ENCODE peak calls at places on chromosome 19, in four cellular contexts. A, V, O and N are unnamed samples. For H3K4me1, the result is how much of the 10 kb centered on the place peaks cover.

GRCh38 chr19:57850553-57851017 is 926 bp downstream of the ZNF587 start:
- DNase-seq in A (peak), V (no peak), O (peak), N (peak)

GRCh38 chr19:1861599-1862031 is 1.8 kb downstream of the KLF16 start:
- DNase-seq in A (no peak), V (no peak), O (no peak), N (no peak)

GRCh38 chr19:36891768-36892357 is 24.2 kb downstream of the ZNF829 start:
- DNase-seq in A (no peak), V (no peak), O (no peak), N (no peak)

GRCh38 chr19:45442927-45443461 is 19.3 kb upstream of the ERCC1 start:
- DNase-seq in A (peak), V (no peak), O (no peak), N (no peak)

GRCh38 chr19:58346961-58347929 is 6.0 kb downstream of the A1BG start:
- DNase-seq in A (peak), V (no peak), O (no peak), N (no peak)

GRCh38 chr19:29546583-29547190 is 20.9 kb downstream of the VSTM2B start:
- DNase-seq in A (no peak), V (no peak), O (peak), N (no peak)

GRCh38 chr19:2014731-2015610 is 543 bp downstream of the BTBD2 start:
- DNase-seq in A (no peak), V (no peak), O (no peak), N (no peak)

GRCh38 chr19:45578861-45579260 is 5.7 kb downstream of the OPA3 start:
- DNase-seq in A (no peak), V (no peak), O (no peak), N (no peak)

GRCh38 chr19:10431254-10431942 is 11.1 kb downstream of the PDE4A start:
- DNase-seq in A (peak), V (peak), O (no peak), N (no peak)

GRCh38 chr19:28680091-28680490 is 532.9 kb downstream of the UQCRFS1 start:
- DNase-seq in A (no peak), V (no peak), O (no peak), N (no peak)

GRCh38 chr19:48881741-48882657 is 9.8 kb downstream of the PPP1R15A start:
- DNase-seq in A (peak), V (no peak), O (no peak), N (no peak)

DNA sequence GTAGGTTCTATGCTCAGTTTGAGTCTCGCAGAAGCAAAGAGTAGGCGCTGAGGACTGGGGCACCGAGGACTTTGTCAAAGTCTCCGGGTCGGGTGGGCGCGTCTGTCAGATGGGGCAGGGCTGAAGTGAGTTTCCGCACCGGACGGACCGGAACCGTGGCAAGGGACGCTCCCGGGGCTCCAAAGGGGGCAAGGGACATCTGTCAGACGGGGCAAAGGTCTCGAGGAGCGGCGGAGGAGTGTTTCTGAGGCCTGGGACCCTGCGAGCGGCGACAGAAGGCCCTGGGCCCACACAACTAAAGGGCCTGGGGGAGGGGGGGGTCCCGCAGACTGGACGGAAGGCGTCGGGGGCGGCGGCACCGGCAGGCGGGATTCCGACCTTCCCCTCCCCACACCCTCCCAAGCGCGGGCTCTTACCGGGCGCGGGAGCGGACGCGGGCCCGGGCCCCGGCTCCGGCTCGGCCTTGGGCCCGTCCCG is 13.3 kb upstream of the AKAP8L start:
- DNase-seq in A (no peak), V (no peak), O (no peak), N (no peak)
- TF ChIP-seq ZNF274 in A (no peak), V (no peak), O (no peak), N (no peak)

DNA sequence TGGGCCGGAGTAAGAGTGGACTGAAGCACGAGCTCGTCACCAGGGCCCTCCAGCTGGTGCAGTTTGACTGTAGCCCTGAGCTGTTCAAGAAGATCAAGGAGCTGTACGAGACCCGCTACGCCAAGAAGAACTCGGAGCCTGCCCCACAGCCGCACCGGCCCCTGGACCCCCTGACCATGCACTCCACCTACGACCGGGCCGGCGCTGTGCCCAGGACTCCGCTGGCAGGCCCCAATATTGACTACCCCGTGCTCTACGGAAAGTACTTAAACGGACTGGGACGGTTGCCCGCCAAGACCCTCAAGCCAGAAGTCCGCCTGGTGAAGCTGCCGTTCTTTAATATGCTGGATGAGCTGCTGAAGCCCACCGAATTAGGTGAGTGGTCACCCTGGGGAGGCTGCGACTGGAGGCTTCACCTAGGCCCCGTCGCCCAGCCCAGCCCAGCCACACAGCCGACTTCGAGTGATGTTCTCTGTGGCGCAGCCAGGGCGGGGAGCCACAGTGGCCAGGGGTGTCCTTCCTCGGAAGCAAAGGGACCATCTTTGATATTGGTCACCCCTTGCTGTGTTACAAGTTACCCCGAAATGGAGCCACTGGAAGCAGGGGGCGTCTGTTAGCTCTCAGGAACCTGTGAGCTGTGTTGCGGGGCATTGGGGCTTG is 5.6 kb downstream of the PIAS4 start:
- DNase-seq in A (no peak), V (no peak), O (no peak), N (no peak)
- H3K4me1 ChIP-seq in A (under half), V (under half), O (under half), N (under half)

GRCh38 chr19:16283103-16283469 is 41.5 kb upstream of the KLF2 start:
- DNase-seq in A (no peak), V (no peak), O (no peak), N (no peak)

GRCh38 chr19:16285769-16286564 is 38.7 kb upstream of the KLF2 start:
- DNase-seq in A (peak), V (no peak), O (no peak), N (no peak)

GRCh38 chr19:16281743-16282142 is 42.9 kb upstream of the KLF2 start:
- DNase-seq in A (no peak), V (no peak), O (no peak), N (no peak)
- TF ChIP-seq SUZ12 in A (no peak), V (no peak), O (no peak), N (no peak)

DNA sequence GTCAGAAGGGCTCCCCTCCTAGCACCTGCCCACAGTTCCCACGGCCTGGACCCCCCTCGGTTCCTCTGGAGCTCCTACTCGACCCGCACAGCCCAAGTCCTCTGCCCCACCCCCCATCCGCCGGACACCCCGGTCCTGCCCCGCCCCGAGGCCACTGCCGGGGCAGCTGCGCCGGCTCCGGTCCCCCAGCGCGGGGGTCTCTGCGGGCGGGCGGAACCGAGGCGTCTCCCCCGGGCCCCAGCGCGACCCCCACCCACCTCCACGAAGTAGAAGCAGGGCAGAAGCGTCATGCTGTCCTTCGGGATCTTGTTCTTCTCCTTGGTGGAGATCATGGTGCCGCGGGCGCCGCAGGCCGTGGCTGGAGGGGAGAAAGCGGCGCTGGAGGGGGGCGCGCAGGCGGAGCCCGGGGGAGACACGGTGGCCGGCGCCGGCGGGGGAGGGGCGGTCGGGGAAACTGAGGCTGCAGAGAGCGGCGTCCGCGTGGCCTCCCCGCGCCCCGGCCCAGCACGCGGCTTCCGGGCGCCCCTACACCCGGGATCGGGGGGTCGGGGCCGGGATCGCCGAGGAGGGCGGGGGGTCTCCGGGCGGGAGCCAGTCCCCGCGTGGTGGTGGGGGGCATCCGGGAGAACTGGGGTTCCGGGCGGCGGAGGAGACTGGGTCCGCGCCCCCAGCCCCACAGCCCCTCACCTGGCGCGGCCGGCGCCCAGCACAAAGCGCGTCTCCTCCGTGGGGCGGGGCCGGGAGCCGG is at the start of gene PLPPR3:
- DNase-seq in A (peak), V (no peak), O (no peak), N (no peak)
- TF ChIP-seq ZNF274 in A (no peak), V (no peak), O (no peak), N (no peak)

GRCh38 chr19:50628146-50628545 is 11.5 kb downstream of the SYT3 start:
- DNase-seq in A (no peak), V (no peak), O (no peak), N (no peak)

GRCh38 chr19:50626796-50627195 is 12.9 kb downstream of the SYT3 start:
- DNase-seq in A (no peak), V (no peak), O (no peak), N (no peak)

GRCh38 chr19:50628551-50628950 is 11.1 kb downstream of the SYT3 start:
- DNase-seq in A (no peak), V (no peak), O (no peak), N (no peak)

GRCh38 chr19:50626011-50626410 is 13.7 kb downstream of the SYT3 start:
- DNase-seq in A (no peak), V (no peak), O (no peak), N (no peak)

GRCh38 chr19:50624949-50625600 is 14.6 kb downstream of the SYT3 start:
- DNase-seq in A (no peak), V (no peak), O (no peak), N (no peak)
- H3K4me1 ChIP-seq in A (under half), V (under half), O (under half), N (under half)

GRCh38 chr19:33557720-33558119 is 36.1 kb upstream of the PEPD start:
- DNase-seq in A (no peak), V (no peak), O (no peak), N (no peak)
- TF ChIP-seq SUZ12 in A (no peak), V (no peak), O (no peak), N (no peak)

GRCh38 chr19:54905908-54906511 is at the start of gene NCR1:
- DNase-seq in A (no peak), V (no peak), O (no peak), N (no peak)
- TF ChIP-seq ZNF274 in A (no peak), V (no peak), O (no peak), N (no peak)

GRCh38 chr19:38699647-38700349 is 44.5 kb downstream of the CAPN12 start:
- DNase-seq in A (no peak), V (no peak), O (no peak), N (no peak)

GRCh38 chr19:38700350-38700932 is 43.8 kb downstream of the CAPN12 start:
- DNase-seq in A (no peak), V (no peak), O (peak), N (no peak)

GRCh38 chr19:38701455-38702063 is 42.7 kb downstream of the CAPN12 start:
- DNase-seq in A (no peak), V (no peak), O (peak), N (no peak)

GRCh38 chr19:38702278-38702677 is 42.0 kb downstream of the CAPN12 start:
- DNase-seq in A (no peak), V (no peak), O (no peak), N (no peak)

GRCh38 chr19:38700933-38701454 is 43.3 kb downstream of the CAPN12 start:
- DNase-seq in A (no peak), V (no peak), O (peak), N (no peak)
- H3K4me1 ChIP-seq in A (under half), V (under half), O (half or more), N (under half)